ENCODE peak calls at places on chromosomes 11 and 22, in four cellular contexts. G is pancreas, Z is GM23338, T is right atrium auricular region. B is an unnamed sample.

GRCh38 chr11:36411202-36411640 is 98.9 kb downstream of the TRAF6 start:
- DNase-seq in G (no peak), Z (no peak), T (no peak), B (peak)

GRCh38 chr11:119368121-119369034 is 13.1 kb downstream of the USP2 start:
- DNase-seq in G (peak), Z (no peak), T (no peak), B (peak)

GRCh38 chr22:22893077-22893805 is 5.6 kb downstream of the IGLL5 start:
- DNase-seq in G (no peak), Z (peak), T (no peak), B (no peak)

GRCh38 chr22:37121887-37122591 is 12.5 kb upstream of the TMPRSS6 start:
- DNase-seq in G (no peak), Z (peak), T (no peak), B (no peak)

GRCh38 chr11:17161515-17161914 is 46.3 kb downstream of the PIK3C2A start:
- DNase-seq in G (no peak), Z (no peak), T (no peak), B (no peak)

GRCh38 chr11:125190549-125190948 is 26.0 kb downstream of the PKNOX2 start:
- DNase-seq in G (no peak), Z (no peak), T (no peak), B (no peak)

GRCh38 chr22:46025973-46026906 is 49.3 kb upstream of the WNT7B start:
- DNase-seq in G (peak), Z (no peak), T (no peak), B (no peak)

GRCh38 chr22:22579869-22580604 is 21.0 kb upstream of the PRAME start:
- DNase-seq in G (no peak), Z (no peak), T (no peak), B (no peak)

GRCh38 chr22:38694049-38694448 is 6.7 kb downstream of the JOSD1 start:
- DNase-seq in G (no peak), Z (no peak), T (no peak), B (no peak)

GRCh38 chr11:126153999-126154398 is 57.5 kb downstream of the RPUSD4 start:
- DNase-seq in G (no peak), Z (no peak), T (no peak), B (no peak)

GRCh38 chr11:61700221-61700620 is 20.0 kb downstream of the DAGLA start:
- DNase-seq in G (no peak), Z (no peak), T (no peak), B (peak)

GRCh38 chr11:8617063-8617462 is 23.0 kb upstream of the STK33 start:
- DNase-seq in G (no peak), Z (no peak), T (peak), B (no peak)

GRCh38 chr11:131912127-131912526 is 541.7 kb downstream of the NTM start:
- DNase-seq in G (no peak), Z (no peak), T (no peak), B (no peak)

GRCh38 chr22:19505735-19506126 is 18.5 kb downstream of the CLDN5 start:
- DNase-seq in G (no peak), Z (no peak), T (no peak), B (no peak)
- H3K4me3 ChIP-seq in G (no peak), Z (no peak), T (no peak), B (no peak)

GRCh38 chr22:47335958-47336357 is 573.5 kb downstream of the TBC1D22A start:
- DNase-seq in G (no peak), Z (no peak), T (no peak), B (no peak)

GRCh38 chr22:47334596-47334995 is 572.1 kb downstream of the TBC1D22A start:
- DNase-seq in G (no peak), Z (no peak), T (no peak), B (no peak)

GRCh38 chr22:47333625-47334024 is 571.2 kb downstream of the TBC1D22A start:
- DNase-seq in G (no peak), Z (no peak), T (no peak), B (no peak)

GRCh38 chr22:47335460-47335859 is 573.0 kb downstream of the TBC1D22A start:
- DNase-seq in G (no peak), Z (no peak), T (peak), B (no peak)

DNA sequence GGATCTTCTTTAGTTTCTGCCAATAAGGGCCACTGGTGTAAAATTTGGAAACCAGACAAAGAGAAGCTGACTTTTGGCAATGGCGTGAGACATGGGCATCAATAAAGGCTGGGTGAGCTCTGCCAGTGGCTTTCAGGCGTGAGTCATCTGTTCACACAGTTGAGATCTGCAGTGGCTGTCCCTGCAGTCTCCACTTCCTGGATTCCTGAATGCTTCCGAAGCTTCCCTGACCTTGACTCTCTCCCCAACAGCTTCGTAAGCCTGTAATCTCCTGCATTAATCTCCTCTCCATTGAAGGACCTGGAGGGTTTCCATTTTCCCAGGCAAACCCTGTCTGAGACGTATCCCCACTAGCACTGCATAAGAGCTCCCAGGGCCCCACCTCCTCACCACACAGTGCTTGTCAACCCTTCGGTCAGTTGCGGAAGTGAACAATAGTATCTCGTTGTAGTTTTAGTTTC is 574.7 kb downstream of the TBC1D22A start:
- DNase-seq in G (no peak), Z (no peak), T (peak), B (no peak)
- H3K27ac ChIP-seq in G (no peak), Z (no peak), T (no peak), B (no peak)

DNA sequence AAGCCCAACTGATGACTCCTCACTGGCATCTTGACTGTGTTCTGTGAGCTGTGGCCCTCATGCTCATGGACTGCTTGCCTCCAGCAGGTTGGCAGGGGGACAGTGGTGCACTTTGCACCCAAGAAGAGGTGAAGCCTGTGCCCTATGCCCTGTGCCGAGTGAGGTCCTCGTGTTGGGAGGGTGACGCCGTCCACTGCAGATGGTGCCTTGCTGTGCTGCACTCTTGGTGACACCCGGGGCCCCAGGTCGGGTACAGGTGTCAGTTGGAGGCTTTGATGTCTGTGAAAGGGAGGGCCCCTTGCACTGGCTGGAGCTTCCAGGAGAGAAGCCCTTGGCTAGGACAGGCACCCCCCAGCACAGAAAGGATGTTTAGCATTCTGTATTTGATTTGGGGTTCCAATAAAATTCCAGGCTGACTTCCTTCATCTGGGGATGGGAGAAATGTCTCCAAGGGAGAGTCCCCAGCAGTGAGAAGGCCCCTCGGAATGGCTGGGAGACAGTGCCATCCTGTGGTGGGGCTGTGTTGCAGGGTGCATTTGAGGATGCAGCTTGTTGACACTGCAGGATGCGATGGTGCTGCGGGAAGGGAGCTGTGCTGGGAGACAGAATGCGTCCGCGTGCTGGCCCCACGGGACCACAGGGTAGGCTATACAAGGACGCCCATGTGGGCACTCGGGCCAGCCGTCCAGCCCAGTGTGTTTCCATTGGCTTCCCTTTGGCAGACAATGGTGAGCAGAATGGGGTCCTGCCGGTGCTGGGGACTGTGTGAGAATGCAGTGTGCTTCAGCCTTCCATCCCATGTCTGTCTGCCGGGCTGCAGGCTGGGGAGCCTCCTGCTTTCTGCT is 2.5 kb upstream of the ZDHHC8 start:
- DNase-seq in G (no peak), Z (peak), T (no peak), B (peak)
- TF ChIP-seq CTCF in G (no peak), Z (peak), T (peak), B (peak)

GRCh38 chr22:41217553-41218157 is 12.5 kb downstream of the L3MBTL2 start:
- DNase-seq in G (no peak), Z (peak), T (peak), B (peak)

GRCh38 chr22:41215926-41216325 is 10.8 kb downstream of the L3MBTL2 start:
- DNase-seq in G (no peak), Z (no peak), T (no peak), B (no peak)

GRCh38 chr22:41215409-41215808 is 10.3 kb downstream of the L3MBTL2 start:
- DNase-seq in G (no peak), Z (no peak), T (no peak), B (no peak)

GRCh38 chr22:41222846-41223507 is 17.8 kb downstream of the CHADL start:
- DNase-seq in G (no peak), Z (no peak), T (no peak), B (no peak)

DNA sequence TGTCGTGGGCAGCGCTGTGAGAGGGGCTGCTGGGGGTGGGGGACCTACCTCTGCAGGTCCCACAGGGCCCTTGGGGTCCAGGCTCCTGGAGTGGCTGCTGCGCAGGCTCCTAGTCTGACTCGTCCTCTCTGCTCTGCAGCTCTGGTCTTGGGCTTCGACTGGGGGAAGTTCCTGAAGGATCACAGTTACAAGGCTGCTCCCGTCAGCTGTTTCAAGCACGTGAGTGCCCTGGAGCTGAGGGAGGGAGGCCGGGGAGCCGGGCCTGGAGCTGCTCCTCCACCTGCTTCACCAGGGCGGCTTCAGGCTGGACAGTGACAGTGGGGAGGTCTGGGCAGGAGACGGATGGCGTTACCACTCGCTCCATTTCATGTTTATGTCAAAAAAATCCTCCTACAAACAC is 11.9 kb downstream of the L3MBTL2 start:
- DNase-seq in G (no peak), Z (no peak), T (no peak), B (no peak)
- H3K4me3 ChIP-seq in G (no peak), Z (no peak), T (no peak), B (no peak)